ENCODE peak calls at places on chromosomes 7 and 10, in four cellular contexts. V is adipocyte, U is GM23248, K is fibroblast of lung. F is an unnamed sample.

GRCh38 chr7:89687266-89687665 is 467.0 kb upstream of the STEAP1 start:
- DNase-seq in U (no peak), V (no peak), K (no peak), F (no peak)

GRCh38 chr10:100333821-100334469 is 3.9 kb upstream of the PKD2L1 start:
- DNase-seq in U (peak), V (no peak), K (no peak), F (no peak)

GRCh38 chr10:84135836-84136235 is 3.5 kb upstream of the GHITM start:
- DNase-seq in V (no peak), K (no peak), U (no peak), F (no peak)

GRCh38 chr10:79430506-79430905 is 14.9 kb downstream of the ZCCHC24 start:
- DNase-seq in U (no peak), K (no peak), V (no peak), F (no peak)

GRCh38 chr10:79491171-79491835 is 21.0 kb upstream of the EIF5AL1 start:
- DNase-seq in K (no peak), V (no peak), U (no peak), F (no peak)

GRCh38 chr10:70678250-70678635 is 5.9 kb downstream of the ADAMTS14 start:
- DNase-seq in V (no peak), K (no peak), U (no peak), F (no peak)

GRCh38 chr10:33942508-33942907 is 608.0 kb upstream of the NRP1 start:
- DNase-seq in U (no peak), V (no peak), K (no peak), F (no peak)

GRCh38 chr10:36188461-36188860 is 546.4 kb upstream of the FZD8 start:
- DNase-seq in V (no peak), U (no peak), K (no peak), F (no peak)

GRCh38 chr10:132511092-132511491 is 26.5 kb upstream of the INPP5A start:
- DNase-seq in K (no peak), V (no peak), U (no peak), F (no peak)

GRCh38 chr10:131787961-131788360 is 112.8 kb upstream of the PPP2R2D start:
- DNase-seq in U (no peak), V (no peak), K (no peak), F (no peak)

GRCh38 chr7:120843121-120843520 is 14.8 kb downstream of the TSPAN12 start:
- DNase-seq in K (peak), U (peak), V (no peak), F (no peak)

GRCh38 chr7:157568785-157569584 is 232.2 kb downstream of the DNAJB6 start:
- DNase-seq in U (peak), K (peak), V (peak), F (no peak)

GRCh38 chr7:96329189-96329588 is 7.3 kb upstream of the SLC25A13 start:
- DNase-seq in V (no peak), U (no peak), K (no peak), F (no peak)

GRCh38 chr7:117283371-117283770 is 39.5 kb downstream of the WNT2 start:
- DNase-seq in V (peak), U (peak), K (peak), F (no peak)

GRCh38 chr7:148095066-148095465 is 495.5 kb upstream of the C7orf33 start:
- DNase-seq in V (no peak), K (no peak), U (no peak), F (no peak)

GRCh38 chr7:103141753-103142404 is 7.0 kb downstream of the NAPEPLD start:
- DNase-seq in V (no peak), U (no peak), K (peak), F (no peak)

GRCh38 chr7:95335093-95335492 is 10.8 kb upstream of the PON1 start:
- DNase-seq in U (peak), K (peak), V (peak), F (no peak)

GRCh38 chr7:127678330-127678729 is 26.3 kb downstream of the SND1 start:
- DNase-seq in U (no peak), K (peak), V (no peak), F (no peak)

GRCh38 chr7:27164381-27165088 is 802 bp downstream of the HOXA9 start:
- DNase-seq in K (no peak), U (peak), V (no peak), F (no peak)

GRCh38 chr7:101308245-101309085 is 13.1 kb downstream of the IFT22 start:
- DNase-seq in K (peak), U (peak), V (peak), F (peak)

GRCh38 chr7:40356312-40356711 is 221.5 kb downstream of the SUGCT start:
- DNase-seq in V (peak), U (peak), K (peak), F (no peak)

GRCh38 chr7:84055904-84056615 is 138.5 kb downstream of the SEMA3A start:
- DNase-seq in U (no peak), K (peak), V (peak), F (no peak)

GRCh38 chr7:96090756-96091155 is 231.1 kb downstream of the SLC25A13 start:
- DNase-seq in K (no peak), V (no peak), U (no peak), F (no peak)

GRCh38 chr10:12377891-12378290 is 28.5 kb downstream of the CAMK1D start:
- DNase-seq in U (no peak), V (no peak), K (no peak), F (no peak)

GRCh38 chr7:94297397-94297838 is 97.3 kb upstream of the COL1A2 start:
- DNase-seq in V (peak), U (peak), K (peak), F (no peak)

GRCh38 chr10:43998021-43998809 is 349.5 kb upstream of the ZNF32 start:
- DNase-seq in V (peak), K (peak), U (peak), F (no peak)

GRCh38 chr7:91512958-91513357 is 248.7 kb downstream of the FZD1 start:
- DNase-seq in U (peak), K (peak), V (no peak), F (no peak)

GRCh38 chr7:28739128-28739527 is 219.0 kb downstream of the TRIL start:
- DNase-seq in U (no peak), K (no peak), V (no peak), F (no peak)

GRCh38 chr7:81268551-81268950 is 349.7 kb upstream of the SEMA3C start:
- DNase-seq in V (peak), K (peak), U (no peak), F (no peak)

GRCh38 chr10:17250736-17251135 is 22.7 kb downstream of the VIM start:
- DNase-seq in U (peak), K (no peak), V (no peak), F (no peak)

GRCh38 chr7:117435475-117436043 is 8.3 kb upstream of the ASZ1 start:
- DNase-seq in K (peak), U (no peak), V (no peak), F (no peak)

GRCh38 chr7:76054129-76055120 is 6.5 kb downstream of the MDH2 start:
- DNase-seq in V (peak), K (peak), U (peak), F (peak)

GRCh38 chr7:76060842-76061241 is 12.9 kb downstream of the MDH2 start:
- DNase-seq in U (no peak), K (no peak), V (no peak), F (no peak)

GRCh38 chr7:76056241-76056640 is 8.3 kb downstream of the MDH2 start:
- DNase-seq in K (no peak), U (no peak), V (no peak), F (no peak)

GRCh38 chr7:76057813-76058145 is 9.9 kb downstream of the MDH2 start:
- DNase-seq in U (no peak), V (no peak), K (no peak), F (no peak)

GRCh38 chr7:76057103-76057812 is 9.4 kb downstream of the MDH2 start:
- DNase-seq in K (no peak), U (no peak), V (no peak), F (no peak)
- H3K9ac ChIP-seq in K (no peak), U (no peak), V (no peak), F (no peak)

DNA sequence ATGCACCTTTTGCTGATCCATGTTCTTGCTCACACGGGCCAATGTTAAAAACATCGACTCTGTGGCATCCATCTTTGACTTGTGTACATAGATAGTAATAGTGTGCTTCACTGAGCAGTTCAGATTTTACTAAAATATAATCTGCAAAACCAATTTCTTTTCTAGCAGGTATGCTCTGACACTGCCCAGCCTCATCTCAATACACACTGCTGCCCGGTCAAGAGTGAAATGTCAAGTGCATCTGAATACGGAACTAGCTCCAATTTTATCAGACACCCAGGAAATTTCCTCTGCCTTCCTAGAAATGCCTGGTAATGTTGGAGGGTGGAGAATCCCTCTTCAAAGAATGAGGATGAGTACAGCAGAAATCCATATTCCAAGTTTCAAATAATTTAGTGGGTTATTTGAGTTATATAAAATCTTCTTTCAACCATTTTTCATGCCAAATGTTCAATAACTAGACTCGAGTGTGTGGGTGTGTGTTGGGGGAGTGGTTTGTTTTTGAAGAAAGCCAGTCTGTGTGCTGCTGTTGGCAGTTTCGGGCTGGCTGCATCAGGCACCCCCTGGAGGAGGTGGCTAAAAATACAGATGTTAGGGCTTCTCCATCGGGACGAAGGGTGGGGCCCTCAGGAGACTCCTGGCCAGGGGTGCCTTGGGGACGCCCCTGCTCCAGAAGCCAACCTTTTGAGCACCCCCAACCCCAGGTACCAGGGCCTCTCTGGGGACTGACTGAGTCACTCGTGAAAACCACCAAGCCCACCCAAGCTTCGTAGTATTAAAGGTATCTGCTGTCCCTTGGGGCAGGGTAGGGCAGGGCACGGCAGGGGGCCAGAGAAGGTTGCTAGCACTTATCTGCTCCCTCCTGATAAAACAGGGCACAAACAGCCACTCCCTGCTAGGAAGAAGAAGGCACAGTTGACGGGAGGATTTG is 15.4 kb downstream of the CTBP2 start:
- DNase-seq in U (peak), V (peak), K (peak), F (no peak)
- H3K9ac ChIP-seq in U (no peak), V (no peak), K (no peak), F (no peak)

DNA sequence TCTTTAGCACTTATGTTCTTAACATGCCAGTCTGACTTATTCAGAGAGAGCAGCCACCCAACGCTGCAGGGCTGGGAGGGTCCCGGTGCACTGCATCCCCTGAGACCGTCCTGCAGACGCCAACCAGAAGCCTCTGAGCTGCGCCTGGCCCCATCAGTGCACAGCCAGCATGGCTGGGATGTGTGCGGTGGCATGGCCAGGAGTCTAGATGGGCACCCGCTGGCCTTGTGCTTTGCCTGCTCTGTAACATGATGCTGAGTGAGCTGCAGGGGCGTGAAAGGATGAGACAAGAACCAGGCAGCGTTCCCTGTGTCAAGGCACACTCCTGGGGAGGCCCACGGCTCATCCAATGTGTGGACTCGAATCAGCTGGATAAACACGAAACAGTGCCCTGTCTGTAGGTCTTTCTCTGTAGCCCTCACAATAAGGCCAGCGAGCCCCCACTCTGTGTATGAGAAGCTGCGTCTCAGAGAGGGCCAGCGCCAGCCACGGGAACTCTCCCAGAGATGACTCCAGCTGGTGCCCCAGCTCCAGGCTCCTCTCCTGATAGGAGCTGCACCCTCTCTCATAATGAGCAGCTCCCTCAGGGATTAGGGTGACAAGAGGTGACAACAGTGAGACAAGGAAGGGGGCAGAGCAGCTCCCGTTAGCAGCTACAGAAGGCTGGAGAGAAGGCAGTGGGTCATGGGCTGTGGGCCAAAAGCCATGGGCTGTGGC is 96.8 kb downstream of the TNS3 start:
- DNase-seq in U (no peak), V (no peak), K (no peak), F (no peak)
- H3K9ac ChIP-seq in U (no peak), V (no peak), K (no peak), F (no peak)

GRCh38 chr10:62112963-62113362 is 155.7 kb downstream of the RTKN2 start:
- DNase-seq in U (no peak), V (no peak), K (no peak), F (no peak)

GRCh38 chr10:62109532-62110293 is 158.9 kb downstream of the RTKN2 start:
- DNase-seq in K (no peak), U (no peak), V (no peak), F (no peak)

GRCh38 chr10:62112325-62112724 is 156.3 kb downstream of the RTKN2 start:
- DNase-seq in U (no peak), K (no peak), V (no peak), F (no peak)

GRCh38 chr10:62106929-62107519 is 161.6 kb downstream of the RTKN2 start:
- DNase-seq in K (no peak), U (no peak), V (no peak), F (no peak)

DNA sequence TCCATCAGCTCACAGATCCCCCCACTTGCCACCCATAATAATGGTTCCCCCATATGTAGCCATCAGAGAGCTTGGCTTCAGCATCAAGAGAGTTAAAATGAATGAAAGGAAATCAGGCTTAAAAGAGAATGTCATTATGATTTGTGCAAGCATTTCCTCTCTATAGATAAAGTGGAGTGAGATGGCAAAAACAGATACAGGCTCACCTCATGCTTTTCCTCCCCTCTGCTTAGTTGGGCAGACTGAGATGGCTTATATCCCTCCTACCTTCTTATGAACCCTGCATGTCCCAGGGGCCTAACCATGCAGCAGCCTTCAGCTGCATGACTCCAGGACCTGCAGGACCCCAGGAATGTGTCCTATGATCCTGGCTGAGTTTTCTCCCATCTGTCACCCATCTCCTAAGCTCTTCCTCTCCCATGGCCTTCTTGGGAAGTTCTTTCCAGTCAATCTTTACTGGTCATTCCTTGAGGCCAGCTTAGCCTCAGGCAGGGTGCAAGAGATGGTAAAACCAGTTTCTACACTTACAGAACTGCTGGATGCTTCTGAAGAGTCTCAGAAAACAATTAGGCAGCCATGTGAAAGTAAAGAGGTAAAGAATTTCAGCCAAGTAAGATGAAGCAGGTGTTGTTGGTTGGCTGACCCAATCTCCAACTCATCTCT is 159.7 kb downstream of the RTKN2 start:
- DNase-seq in U (no peak), V (no peak), K (no peak), F (no peak)
- H3K9ac ChIP-seq in U (no peak), V (no peak), K (no peak), F (no peak)

GRCh38 chr7:66183700-66184099 is 21.4 kb upstream of the TPST1 start:
- DNase-seq in K (peak), V (peak), U (peak), F (no peak)
- H3K9ac ChIP-seq in K (no peak), V (no peak), U (peak), F (no peak)

DNA sequence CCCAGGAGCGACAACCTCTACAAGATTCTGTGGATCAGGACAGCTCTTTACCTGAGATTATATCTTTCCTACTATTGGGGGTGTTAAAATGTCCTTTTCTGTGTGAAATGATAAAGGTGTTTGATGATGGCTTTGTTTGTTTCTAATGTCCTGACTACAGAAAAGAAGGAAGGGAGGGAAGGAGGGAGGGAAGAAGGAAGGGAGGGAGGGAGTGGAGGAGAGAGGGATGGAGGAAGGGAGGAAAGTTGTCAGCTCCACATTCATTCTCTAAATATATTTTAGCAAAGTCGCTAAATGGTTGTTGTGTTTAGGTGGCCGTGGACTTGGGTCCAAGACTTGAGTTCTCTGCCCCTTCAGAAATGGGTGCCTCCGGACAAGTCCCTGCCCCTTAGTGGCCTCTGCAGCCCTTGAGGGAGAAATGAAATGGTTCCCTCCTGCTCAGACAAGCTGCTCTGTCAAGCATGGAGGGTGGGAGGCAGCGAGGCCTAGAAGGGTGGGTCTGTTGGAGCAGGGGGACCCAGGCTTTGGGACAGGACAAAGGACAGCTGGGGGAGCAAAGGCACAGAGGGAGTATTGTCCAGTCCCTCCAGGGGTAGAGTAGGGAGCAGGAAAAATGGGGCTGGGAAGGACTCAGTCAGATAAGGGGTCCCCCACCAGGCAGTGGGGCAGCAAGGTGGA is 4.4 kb downstream of the RGS10 start:
- DNase-seq in K (no peak), U (no peak), V (no peak), F (no peak)
- H3K9ac ChIP-seq in K (no peak), U (no peak), V (no peak), F (no peak)

GRCh38 chr10:24104895-24105294 is 104.0 kb upstream of the KIAA1217 start:
- DNase-seq in U (no peak), V (no peak), K (no peak), F (no peak)
- H3K9ac ChIP-seq in U (no peak), V (no peak), K (no peak), F (no peak)

GRCh38 chr7:46626261-46627037 is 705.4 kb upstream of the IGFBP3 start:
- DNase-seq in U (no peak), V (no peak), K (no peak), F (peak)
- H3K9ac ChIP-seq in U (no peak), V (no peak), K (no peak), F (no peak)